ENCODE peak calls at places on chromosomes 13 and 19, in nine cellular contexts. Q is pancreas, Y is ovary, T is fibroblast of villous mesenchyme, S is breast epithelium, B is fibroblast of the aortic adventitia, V is uterus, N is right lobe of liver, I is tibial artery. H is an unnamed sample.
A peak's percentile ranks its signal among the peaks of the same experiment; 100 is the strongest.

GRCh38 chr19:56176881-56177280 is 1.1 kb downstream of the GALP start:
- DNase-seq in Y (no peak), Q (no peak), T (no peak), S (no peak), I (no peak), B (no peak), V (no peak), N (no peak), H (no peak)

GRCh38 chr19:29665826-29666633 is 769 bp downstream of the PLEKHF1 start:
- DNase-seq in B (peak; percentile 87), Q (no peak), Y (peak; percentile 39), S (peak; percentile 52), V (peak; percentile 54), I (peak; percentile 93), T (peak; percentile 64), N (peak; percentile 77), H (peak; percentile 70)

GRCh38 chr19:50823389-50824042 is at the start of gene KLK1:
- DNase-seq in V (no peak), N (no peak), T (no peak), S (no peak), Y (no peak), B (no peak), Q (peak; percentile 96), I (no peak), H (no peak)

GRCh38 chr19:16017138-16017490 is 59.2 kb upstream of the TPM4 start:
- DNase-seq in I (peak; percentile 38), Y (no peak), S (no peak), Q (no peak), N (no peak), T (no peak), V (no peak), B (no peak), H (no peak)

GRCh38 chr19:55133639-55134444 is 15.2 kb downstream of the TNNT1 start:
- DNase-seq in V (no peak), S (no peak), I (no peak), Y (no peak), Q (no peak), N (no peak), T (no peak), B (no peak), H (no peak)

GRCh38 chr13:26310470-26310869 is 56.5 kb downstream of the CDK8 start:
- DNase-seq in B (no peak), V (no peak), N (no peak), Q (no peak), T (no peak), I (no peak), S (no peak), Y (no peak), H (no peak)

GRCh38 chr19:15299568-15300409 is 32.5 kb downstream of the BRD4 start:
- DNase-seq in V (no peak), Y (no peak), T (peak; percentile 88), Q (no peak), B (peak; percentile 78), S (no peak), I (no peak), N (no peak), H (peak; percentile 72)

GRCh38 chr19:58042709-58043340 is 9.0 kb downstream of the ZSCAN1 start:
- DNase-seq in T (no peak), Y (no peak), V (no peak), Q (no peak), S (no peak), B (no peak), I (no peak), N (peak; percentile 35), H (no peak)

GRCh38 chr19:41886761-41887710 is 4.1 kb downstream of the ARHGEF1 start:
- DNase-seq in S (no peak), T (no peak), I (no peak), V (no peak), Y (no peak), B (no peak), Q (no peak), N (no peak), H (no peak)

GRCh38 chr13:33799950-33800592 is 17.9 kb upstream of the RFC3 start:
- DNase-seq in V (no peak), I (no peak), Q (no peak), S (no peak), T (peak; percentile 58), N (no peak), B (peak; percentile 71), Y (no peak), H (peak; percentile 69)

GRCh38 chr19:3135961-3136683 is at the start of gene GNA15:
- DNase-seq in Y (no peak), V (no peak), T (no peak), N (no peak), S (peak; percentile 70), Q (no peak), I (no peak), B (no peak), H (no peak)

GRCh38 chr19:3614858-3615505 is 8.3 kb upstream of the TBXA2R start:
- DNase-seq in V (no peak), N (no peak), B (no peak), T (no peak), Y (no peak), Q (no peak), S (no peak), I (no peak), H (no peak)

GRCh38 chr13:20431080-20431479 is 94.6 kb downstream of the CRYL1 start:
- DNase-seq in V (peak; percentile 50), Y (no peak), N (no peak), Q (no peak), I (no peak), S (no peak), B (no peak), T (no peak), H (no peak)

GRCh38 chr19:40604647-40605200 is 3.6 kb downstream of the LTBP4 start:
- DNase-seq in Y (peak; percentile 49), N (no peak), T (no peak), I (peak; percentile 76), V (no peak), Q (no peak), S (no peak), B (no peak), H (no peak)

GRCh38 chr19:40605201-40605971 is 4.2 kb downstream of the LTBP4 start:
- DNase-seq in N (peak; percentile 74), Q (peak; percentile 82), S (peak; percentile 83), T (peak; percentile 71), I (peak; percentile 88), Y (peak; percentile 73), V (peak; percentile 67), B (peak; percentile 40), H (peak; percentile 55)

GRCh38 chr19:40603071-40603718 is 2.0 kb downstream of the LTBP4 start:
- DNase-seq in I (no peak), N (no peak), V (no peak), S (no peak), T (peak; percentile 77), Q (no peak), B (peak; percentile 79), Y (no peak), H (peak; percentile 70)

GRCh38 chr19:40601061-40601973 is at the start of gene LTBP4:
- DNase-seq in T (peak; percentile 31), I (peak; percentile 88), Y (peak; percentile 82), Q (peak; percentile 30), S (no peak), B (no peak), N (no peak), V (peak; percentile 81), H (no peak)

GRCh38 chr19:40603719-40604646 is 2.8 kb downstream of the LTBP4 start:
- DNase-seq in S (peak; percentile 98), Y (peak; percentile 99), B (peak; percentile 96), T (peak; percentile 97), N (peak; percentile 97), I (peak; percentile 100), Q (peak; percentile 99), V (peak; percentile 99), H (peak; percentile 98)
- TF ChIP-seq CTCF in S (no peak), Y (no peak), B (no peak), T (no peak), N (no peak), I (no peak), Q (no peak), V (no peak), H (no peak)

GRCh38 chr13:45015300-45015699 is 26.0 kb downstream of the GPALPP1 start:
- DNase-seq in S (no peak), Q (no peak), Y (no peak), N (no peak), B (no peak), V (no peak), T (no peak), I (no peak), H (peak; percentile 4)

GRCh38 chr13:45016792-45017425 is 27.6 kb downstream of the GPALPP1 start:
- DNase-seq in T (no peak), N (no peak), Q (no peak), V (no peak), Y (no peak), S (no peak), B (no peak), I (no peak), H (no peak)

GRCh38 chr13:45024847-45025246 is 35.5 kb downstream of the GPALPP1 start:
- DNase-seq in V (no peak), Q (no peak), S (no peak), Y (no peak), B (no peak), I (no peak), T (no peak), N (no peak), H (no peak)

GRCh38 chr13:45021250-45021649 is 31.9 kb downstream of the GPALPP1 start:
- DNase-seq in Q (no peak), S (no peak), N (no peak), Y (no peak), V (no peak), B (no peak), I (no peak), T (peak; percentile 91), H (no peak)
- TF ChIP-seq CTCF in Q (no peak), S (no peak), N (no peak), Y (no peak), V (no peak), B (no peak), I (no peak), T (no peak), H (no peak)

DNA sequence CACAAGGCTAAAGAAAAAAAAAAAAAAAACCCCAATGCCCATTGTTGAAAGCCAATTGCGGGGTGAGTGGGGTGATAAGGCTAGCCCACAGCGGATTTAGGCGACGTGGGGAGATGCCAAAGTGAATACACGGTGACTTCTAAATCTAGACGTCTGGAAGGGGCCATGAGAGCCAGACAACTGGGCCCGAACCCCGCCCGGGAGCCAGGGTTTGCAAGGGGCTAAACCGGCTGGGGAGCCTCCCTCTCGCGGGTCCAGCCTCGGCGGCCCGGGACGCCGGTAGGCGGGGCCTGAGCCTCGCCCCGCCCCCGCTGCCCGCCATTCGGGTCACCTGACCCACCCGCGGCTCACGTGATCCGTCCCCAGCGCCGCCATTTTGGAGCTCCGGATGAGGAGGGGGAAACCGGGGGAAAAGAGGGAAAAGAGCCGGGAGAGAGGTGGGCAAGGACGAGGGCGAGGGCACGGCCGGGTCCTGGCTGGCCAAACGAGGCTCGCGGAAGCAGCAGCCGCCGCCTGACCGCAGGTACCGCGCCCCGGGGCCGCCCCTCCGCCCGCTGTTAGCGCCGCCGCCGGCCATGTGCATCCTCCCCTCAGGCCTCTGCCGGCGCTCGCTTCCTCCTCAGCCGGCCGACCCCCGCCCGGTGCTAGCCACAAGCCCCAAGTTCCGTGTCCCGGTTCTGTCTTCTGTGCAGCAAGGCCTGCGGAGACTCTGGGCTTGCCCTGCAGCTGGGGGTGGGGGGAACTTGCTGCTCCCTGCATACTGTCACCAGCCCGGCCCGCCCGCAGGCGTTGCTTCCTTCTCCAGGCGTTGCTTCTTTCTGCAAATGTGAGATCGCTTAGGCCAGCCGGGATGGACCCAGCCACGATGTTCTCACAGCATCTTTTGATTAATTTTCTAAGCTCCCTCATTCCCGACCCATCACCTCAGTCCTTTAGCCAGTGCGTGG is at the start of gene ZNF507:
- DNase-seq in S (peak; percentile 83), Y (peak; percentile 78), I (peak; percentile 85), T (peak; percentile 73), N (peak; percentile 86), B (peak; percentile 63), Q (peak; percentile 72), V (peak; percentile 73), H (peak; percentile 70)
- TF ChIP-seq CTCF in S (no peak), Y (no peak), I (no peak), T (no peak), N (no peak), B (no peak), Q (no peak), V (no peak), H (no peak)

GRCh38 chr19:1164684-1165531 is 9.2 kb downstream of the SBNO2 start:
- DNase-seq in N (peak; percentile 67), T (no peak), S (no peak), B (no peak), Q (no peak), Y (no peak), I (no peak), V (no peak), H (no peak)
- TF ChIP-seq CTCF in N (no peak), T (no peak), S (no peak), B (no peak), Q (no peak), Y (no peak), I (no peak), V (no peak), H (no peak)